ENCODE peak calls at places on chromosomes 6 and 20, in five cellular contexts. D is stomach, C is tibial nerve, P is psoas muscle, R is pancreas. Q is an unnamed sample. For H3K4me1, the result is how much of the 10 kb centered on the place peaks cover.

GRCh38 chr6:161273356-161273751 is 507 bp downstream of the AGPAT4 start:
- DNase-seq in D (no peak), P (no peak), C (no peak), R (no peak), Q (no peak)

GRCh38 chr6:19772891-19773290 is 64.3 kb upstream of the ID4 start:
- DNase-seq in R (no peak), P (no peak), C (no peak), D (no peak), Q (no peak)

GRCh38 chr20:25061821-25062530 is 4.0 kb upstream of the ACSS1 start:
- DNase-seq in D (peak), R (peak), P (no peak), C (no peak), Q (no peak)

GRCh38 chr6:42963855-42964605 is 3.5 kb downstream of the GNMT start:
- DNase-seq in D (no peak), R (peak), C (no peak), P (no peak), Q (no peak)

GRCh38 chr6:26501482-26501986 is 1.4 kb downstream of the BTN1A1 start:
- DNase-seq in P (peak), R (peak), D (peak), C (no peak), Q (no peak)

GRCh38 chr20:31790401-31790800 is 28.8 kb upstream of the MYLK2 start:
- DNase-seq in D (no peak), R (no peak), C (no peak), P (no peak), Q (no peak)

GRCh38 chr6:116465246-116465645 is 4.1 kb downstream of the CALHM6 start:
- DNase-seq in P (no peak), R (no peak), C (no peak), D (no peak), Q (no peak)

GRCh38 chr6:145711372-145711771 is 23.9 kb downstream of the EPM2A start:
- DNase-seq in D (no peak), R (no peak), P (no peak), C (no peak), Q (no peak)

GRCh38 chr6:53035549-53036213 is 29.5 kb upstream of the FBXO9 start:
- DNase-seq in D (no peak), R (no peak), C (no peak), P (no peak), Q (no peak)

GRCh38 chr20:58800134-58800650 is 50.5 kb downstream of the GNAS-AS1 start:
- DNase-seq in C (no peak), D (no peak), R (no peak), P (no peak), Q (no peak)

GRCh38 chr6:135759831-135760230 is 91.7 kb upstream of the PDE7B start:
- DNase-seq in P (no peak), R (no peak), D (no peak), C (no peak), Q (no peak)

GRCh38 chr6:155054851-155055250 is 59.7 kb downstream of the TIAM2 start:
- DNase-seq in D (no peak), P (no peak), R (no peak), C (no peak), Q (no peak)

GRCh38 chr6:148869589-148869988 is 122.8 kb downstream of the UST start:
- DNase-seq in P (no peak), D (no peak), R (no peak), C (no peak), Q (no peak)

GRCh38 chr6:119562168-119562567 is 212.6 kb upstream of the MAN1A1 start:
- DNase-seq in C (no peak), D (no peak), R (no peak), P (no peak), Q (no peak)

GRCh38 chr6:127266892-127267741 is 453 bp downstream of the RNF146 start:
- DNase-seq in P (peak), C (peak), R (peak), D (peak), Q (peak)

GRCh38 chr6:108557494-108558371 is 3.0 kb upstream of the FOXO3 start:
- DNase-seq in C (peak), D (peak), P (peak), R (peak), Q (peak)

GRCh38 chr6:117346142-117346930 is 79.4 kb downstream of the ROS1 start:
- DNase-seq in P (no peak), C (no peak), R (no peak), D (no peak), Q (no peak)

GRCh38 chr6:1609662-1610496 is at the start of gene FOXC1:
- DNase-seq in C (peak), P (peak), D (peak), R (peak), Q (no peak)

GRCh38 chr6:21281366-21281765 is 312.2 kb upstream of the SOX4 start:
- DNase-seq in R (no peak), D (no peak), P (no peak), C (no peak), Q (no peak)

GRCh38 chr6:84618046-84618752 is 146.2 kb downstream of the TBX18 start:
- DNase-seq in R (no peak), P (no peak), C (no peak), D (no peak), Q (no peak)

GRCh38 chr6:40336986-40337780 is 250.0 kb downstream of the LRFN2 start:
- DNase-seq in D (no peak), R (no peak), C (no peak), P (no peak), Q (no peak)

GRCh38 chr20:10157539-10157938 is 61.1 kb upstream of the SNAP25 start:
- DNase-seq in D (no peak), C (no peak), R (no peak), P (no peak), Q (no peak)

GRCh38 chr6:105483492-105483891 is 80.6 kb upstream of the PREP start:
- DNase-seq in D (no peak), P (no peak), R (no peak), C (no peak), Q (no peak)

GRCh38 chr20:5127204-5127858 is 523 bp downstream of the CDS2 start:
- DNase-seq in P (peak), D (peak), R (peak), C (peak), Q (no peak)

GRCh38 chr6:161418458-161418945 is 144.6 kb upstream of the AGPAT4 start:
- DNase-seq in C (peak), R (no peak), D (no peak), P (no peak), Q (no peak)

GRCh38 chr6:53484409-53485280 is 60.3 kb downstream of the GCLC start:
- DNase-seq in D (peak), R (no peak), P (no peak), C (peak), Q (peak)

GRCh38 chr6:79413562-79414002 is 123.6 kb downstream of the LCA5 start:
- DNase-seq in C (peak), P (no peak), D (no peak), R (no peak), Q (no peak)

GRCh38 chr6:40347571-40348011 is 239.6 kb downstream of the LRFN2 start:
- DNase-seq in C (no peak), R (no peak), D (no peak), P (no peak), Q (no peak)

GRCh38 chr6:127077886-127078285 is 40.6 kb upstream of the RSPO3 start:
- DNase-seq in C (no peak), R (no peak), P (no peak), D (no peak), Q (no peak)

GRCh38 chr6:44851176-44851575 is 463.7 kb downstream of the CDC5L start:
- DNase-seq in P (no peak), R (no peak), C (peak), D (no peak), Q (no peak)

GRCh38 chr6:83221886-83222479 is 28.8 kb downstream of the RWDD2A start:
- DNase-seq in P (no peak), D (no peak), C (no peak), R (no peak), Q (no peak)

GRCh38 chr20:14997791-14998190 is 660.4 kb upstream of the FLRT3 start:
- DNase-seq in C (no peak), R (no peak), P (no peak), D (no peak), Q (no peak)

GRCh38 chr6:40997256-40997957 is 41.6 kb downstream of the UNC5CL start:
- DNase-seq in C (no peak), R (no peak), P (no peak), D (peak), Q (no peak)

GRCh38 chr6:118892248-118893094 is 1.5 kb upstream of the ASF1A start:
- DNase-seq in D (no peak), C (no peak), R (no peak), P (no peak), Q (no peak)

GRCh38 chr20:32539063-32539816 is 45.9 kb downstream of the NOL4L start:
- DNase-seq in R (peak), D (no peak), C (no peak), P (no peak), Q (no peak)

GRCh38 chr6:24640166-24640565 is 5.8 kb downstream of the KIAA0319 start:
- DNase-seq in D (no peak), C (no peak), P (no peak), R (no peak), Q (no peak)

GRCh38 chr6:35093118-35093445 is 48.1 kb downstream of the TCP11 start:
- DNase-seq in D (no peak), P (no peak), R (no peak), C (no peak), Q (no peak)

GRCh38 chr6:35093783-35094182 is 47.4 kb downstream of the TCP11 start:
- DNase-seq in D (no peak), R (no peak), P (no peak), C (no peak), Q (no peak)

GRCh38 chr6:35091353-35092083 is 49.6 kb downstream of the TCP11 start:
- DNase-seq in P (no peak), D (peak), R (no peak), C (no peak), Q (no peak)

GRCh38 chr6:35094183-35094582 is 47.0 kb downstream of the TCP11 start:
- DNase-seq in D (no peak), P (no peak), R (no peak), C (no peak), Q (no peak)

GRCh38 chr6:35092362-35093117 is 48.6 kb downstream of the TCP11 start:
- DNase-seq in P (no peak), D (no peak), C (no peak), R (no peak), Q (no peak)
- H3K4me1 ChIP-seq in P (under half), D (half or more), C (under half), R (under half), Q (half or more)

DNA sequence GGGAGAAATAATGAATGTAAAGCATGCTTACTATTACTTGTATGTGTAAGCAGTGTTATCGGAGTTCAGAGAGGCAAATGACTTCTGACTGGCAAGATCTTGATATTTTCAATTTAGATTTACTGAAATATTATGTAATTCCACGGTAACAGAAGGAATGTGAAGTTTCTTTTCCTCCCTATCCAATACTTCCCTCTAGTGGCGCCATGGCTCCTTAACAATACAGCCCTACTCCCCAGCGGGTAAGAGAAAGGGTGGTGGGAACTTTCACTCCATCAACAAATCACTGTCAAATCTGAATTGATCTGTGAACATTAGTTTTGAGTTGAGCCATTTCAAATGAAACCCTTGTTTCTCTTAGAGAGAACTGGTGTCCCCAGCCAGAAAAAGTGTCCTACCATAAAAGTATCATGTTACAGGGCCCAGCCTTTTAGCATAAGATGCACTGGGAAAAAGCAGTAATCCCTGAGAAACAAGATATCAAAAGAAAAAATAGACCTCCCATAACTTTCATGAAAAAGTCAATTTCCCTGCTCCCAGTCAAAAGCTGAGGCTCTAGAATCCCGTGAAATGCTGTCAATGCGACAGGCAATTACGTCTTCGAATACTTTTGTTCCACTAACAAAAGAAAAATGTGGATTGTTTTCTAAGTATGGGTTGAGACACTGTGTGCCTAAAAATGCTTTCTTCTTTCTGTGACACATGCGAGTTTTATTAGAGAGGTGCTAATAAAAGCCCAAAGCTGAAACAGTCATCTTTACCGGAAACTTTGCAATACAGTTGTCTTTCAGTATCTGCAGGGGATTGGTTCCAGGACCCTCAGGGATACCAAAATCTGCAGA is 12.9 kb downstream of the COX7A2 start:
- DNase-seq in R (no peak), P (no peak), C (peak), D (no peak), Q (no peak)
- TF ChIP-seq CTCF in R (peak), P (peak), C (peak), D (peak), Q (peak)

GRCh38 chr6:157861814-157862213 is 38.8 kb downstream of the SNX9 start:
- DNase-seq in C (no peak), P (no peak), D (no peak), R (no peak), Q (no peak)
- H3K4me1 ChIP-seq in C (under half), P (under half), D (half or more), R (under half), Q (under half)

DNA sequence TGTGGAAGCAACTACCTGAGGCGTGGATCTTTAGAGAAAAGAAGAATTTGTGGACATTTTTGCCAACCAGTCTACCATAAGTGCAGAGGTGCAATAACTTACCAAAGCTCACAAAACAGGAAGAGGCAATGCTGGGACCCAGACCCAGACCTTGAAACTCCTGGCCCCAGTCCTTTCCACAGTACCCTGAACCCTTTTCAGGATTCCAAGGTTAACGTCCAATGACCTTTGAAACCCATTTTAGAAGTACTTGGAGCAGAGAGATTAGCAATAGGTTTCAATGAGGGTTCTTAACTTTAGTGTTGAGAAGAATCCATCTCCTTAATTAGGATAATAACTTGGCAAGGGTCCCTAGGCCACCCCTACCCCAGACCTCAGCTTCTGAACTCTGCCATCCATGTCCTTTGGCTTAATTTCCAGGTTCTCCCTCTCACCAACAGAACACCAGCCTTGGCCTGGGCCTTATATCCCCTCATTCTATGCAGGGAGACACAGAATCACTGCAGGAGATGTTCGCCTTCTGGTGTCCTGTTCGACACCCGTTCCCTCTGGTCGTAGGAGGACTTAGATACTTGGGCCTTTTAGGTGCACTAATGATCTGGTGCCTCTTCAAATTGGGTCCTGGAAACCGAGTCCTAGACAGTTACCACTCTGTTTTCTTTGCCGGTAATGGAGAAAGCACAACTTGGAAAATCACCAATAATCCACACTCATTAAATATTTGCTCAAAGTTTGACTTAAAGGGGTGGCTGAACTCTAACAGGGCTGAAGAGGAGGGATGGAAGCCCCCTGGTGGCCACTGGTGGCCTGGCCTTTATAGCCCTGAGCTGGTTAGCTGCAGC is 40.6 kb downstream of the ISM1 start:
- DNase-seq in R (peak), D (peak), C (peak), P (peak), Q (no peak)
- TF ChIP-seq CTCF in R (peak), D (peak), C (no peak), P (peak), Q (peak)

Q was measured in esophagus squamous epithelium.